ENCODE peak calls at places on chromosomes 4 and X, in ten cellular contexts. V is CD4-positive, alpha-beta T cell; Z is PC-3; C is transverse colon; H is CD8-positive, alpha-beta T cell; F is upper lobe of right lung; P is stomach; X is psoas muscle; T is CD4-positive, CD25-positive, alpha-beta regulatory T cell; D is astrocyte. O is an unnamed sample.

GRCh38 chr4:70556856-70557255 is 35.2 kb upstream of the AMBN start:
- DNase-seq in C (no peak), V (no peak), D (peak; percentile 11), H (no peak), P (no peak), Z (no peak), T (no peak), X (no peak), F (no peak), O (no peak)

GRCh38 chr4:107853444-107854325 is 29.0 kb downstream of the SGMS2 start:
- DNase-seq in F (no peak), V (no peak), H (no peak), X (no peak), T (no peak), C (no peak), D (peak; percentile 83), Z (peak; percentile 60), P (no peak), O (no peak)

GRCh38 chrX:13764765-13765164 is 30.2 kb downstream of the OFD1 start:
- DNase-seq in D (no peak), T (no peak), V (no peak), P (peak; percentile 60), X (no peak), C (no peak), F (no peak), Z (no peak), H (no peak), O (peak; percentile 11)

GRCh38 chr4:70902577-70903281 is 560 bp downstream of the MOB1B start:
- DNase-seq in P (no peak), V (peak; percentile 14), C (no peak), F (no peak), X (no peak), D (no peak), H (no peak), Z (peak; percentile 27), T (peak; percentile 30), O (no peak)

GRCh38 chr4:24137963-24138601 is 248.2 kb upstream of the PPARGC1A start:
- DNase-seq in V (no peak), Z (no peak), X (no peak), P (peak; percentile 24), H (no peak), D (no peak), F (no peak), T (no peak), C (peak; percentile 73), O (no peak)

GRCh38 chr4:14254252-14254651 is 626.7 kb upstream of the BOD1L1 start:
- DNase-seq in H (no peak), P (peak; percentile 49), D (peak; percentile 11), Z (peak; percentile 69), X (peak; percentile 32), C (peak; percentile 25), T (no peak), F (peak; percentile 60), V (peak; percentile 2), O (no peak)

GRCh38 chrX:55326985-55327384 is 62.3 kb upstream of the PAGE3 start:
- DNase-seq in V (no peak), D (no peak), T (no peak), H (no peak), Z (no peak), X (no peak), P (no peak), F (no peak), C (peak; percentile 11), O (no peak)

GRCh38 chr4:76585897-76586360 is 150.9 kb downstream of the SHROOM3 start:
- DNase-seq in V (peak; percentile 3), T (peak; percentile 2), D (peak; percentile 71), H (no peak), Z (peak; percentile 89), X (no peak), C (peak; percentile 94), F (peak; percentile 94), P (peak; percentile 95), O (peak; percentile 82)

GRCh38 chrX:350534-351321 is 32.1 kb upstream of the GTPBP6 start:
- DNase-seq in C (no peak), V (no peak), X (peak; percentile 70), D (no peak), P (no peak), T (no peak), Z (no peak), F (peak; percentile 61), H (no peak), O (peak; percentile 8)

GRCh38 chr4:139243448-139244365 is 36.3 kb downstream of the MGARP start:
- DNase-seq in P (no peak), V (no peak), H (no peak), Z (peak; percentile 91), D (peak; percentile 99), F (no peak), C (no peak), T (no peak), X (no peak), O (no peak)

GRCh38 chr4:177367336-177367735 is 57.7 kb downstream of the NEIL3 start:
- DNase-seq in T (peak; percentile 41), H (no peak), X (no peak), P (no peak), F (no peak), D (peak; percentile 71), C (no peak), V (no peak), Z (peak; percentile 26), O (no peak)

GRCh38 chrX:13430136-13430827 is 110.4 kb upstream of the ATXN3L start:
- DNase-seq in V (no peak), F (no peak), C (no peak), T (no peak), D (peak; percentile 17), H (no peak), Z (no peak), X (no peak), P (no peak), O (no peak)

GRCh38 chr4:186243331-186243730 is 16.0 kb downstream of the KLKB1 start:
- DNase-seq in Z (no peak), F (no peak), C (no peak), H (no peak), X (no peak), P (no peak), T (no peak), V (no peak), D (no peak), O (no peak)

GRCh38 chrX:43968347-43968746 is 4.8 kb downstream of the NDP start:
- DNase-seq in P (no peak), C (no peak), V (no peak), X (no peak), Z (no peak), D (no peak), T (no peak), F (no peak), H (no peak), O (no peak)

GRCh38 chrX:11408783-11409182 is 115.6 kb downstream of the AMELX start:
- DNase-seq in Z (no peak), X (no peak), F (no peak), C (no peak), T (no peak), D (no peak), H (no peak), P (no peak), V (no peak), O (no peak)

GRCh38 chrX:46912673-46913491 is 661 bp downstream of the JADE3 start:
- DNase-seq in T (peak; percentile 17), H (no peak), C (peak; percentile 50), P (peak; percentile 45), D (no peak), Z (peak; percentile 45), F (peak; percentile 79), V (peak; percentile 7), X (peak; percentile 53), O (no peak)
- H3K27ac ChIP-seq in T (no peak overlapping the region), H (no peak overlapping the region), C (peak overlapping the region; percentile 81), P (peak overlapping the region; percentile 82), D (no peak overlapping the region), Z (no peak overlapping the region), F (peak overlapping the region; percentile 63), V (no peak overlapping the region), X (peak overlapping the region; percentile 50), O (no peak overlapping the region)

DNA sequence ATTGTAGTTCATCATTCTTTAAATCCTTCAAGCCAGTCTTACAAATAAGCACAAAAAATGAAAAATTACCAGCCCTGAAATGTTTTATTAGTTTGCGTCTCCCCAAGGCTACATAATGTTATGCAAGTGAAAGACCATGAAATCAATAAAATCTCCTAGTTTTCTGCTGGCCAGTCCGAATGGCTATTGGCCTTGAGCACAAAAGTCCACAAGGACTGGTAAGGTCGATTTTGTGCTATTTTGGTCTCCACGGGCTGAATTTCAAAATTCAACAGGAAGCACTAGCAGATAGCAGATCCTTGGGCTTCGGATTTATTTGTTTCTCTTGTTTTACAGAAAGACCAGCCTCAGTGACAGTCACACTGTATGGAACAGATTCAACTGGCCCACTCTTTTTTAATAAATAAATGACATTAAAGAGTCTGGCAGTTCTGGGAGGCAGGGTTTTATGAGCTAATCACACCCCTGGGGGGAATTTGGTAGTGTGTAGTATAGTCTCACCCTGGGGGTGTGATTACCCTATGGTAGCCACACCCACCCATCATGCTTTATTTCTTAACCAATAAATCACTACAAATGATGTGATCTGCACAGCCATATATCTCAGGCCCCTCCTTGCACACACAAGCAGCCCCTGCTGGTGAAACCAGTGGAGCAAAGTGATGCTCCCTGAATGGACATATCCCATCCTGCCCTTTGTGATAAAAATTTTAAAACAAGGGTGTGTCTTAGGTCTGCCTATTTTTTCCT is 51.1 kb upstream of the TMEM33 start:
- DNase-seq in X (no peak), V (no peak), P (no peak), F (no peak), Z (peak; percentile 18), D (no peak), C (no peak), T (no peak), H (no peak), O (no peak)
- H3K27ac ChIP-seq in X (no peak overlapping the region), V (no peak overlapping the region), P (no peak overlapping the region), F (no peak overlapping the region), Z (no peak overlapping the region), D (no peak overlapping the region), C (no peak overlapping the region), T (no peak overlapping the region), H (no peak overlapping the region), O (no peak overlapping the region)

GRCh38 chrX:1623691-1624090 is 8.8 kb downstream of the ASMT start:
- DNase-seq in V (no peak), T (no peak), C (no peak), Z (no peak), H (no peak), F (no peak), D (no peak), X (peak; percentile 15), P (no peak), O (no peak)

GRCh38 chrX:1614927-1615326 is at the start of gene ASMT:
- DNase-seq in H (no peak), F (no peak), D (no peak), P (no peak), T (no peak), C (no peak), X (no peak), Z (no peak), V (no peak), O (no peak)

GRCh38 chrX:1612641-1613286 is 2.1 kb upstream of the ASMT start:
- DNase-seq in F (no peak), D (no peak), H (no peak), Z (no peak), X (no peak), C (no peak), T (no peak), V (no peak), P (no peak), O (no peak)

GRCh38 chrX:1618689-1619088 is 3.8 kb downstream of the ASMT start:
- DNase-seq in C (no peak), D (no peak), Z (no peak), T (no peak), F (no peak), P (no peak), V (no peak), H (no peak), X (no peak), O (no peak)
- H3K27ac ChIP-seq in C (no peak overlapping the region), D (no peak overlapping the region), Z (no peak overlapping the region), T (no peak overlapping the region), F (no peak overlapping the region), P (no peak overlapping the region), V (no peak overlapping the region), H (no peak overlapping the region), X (no peak overlapping the region), O (no peak overlapping the region)

GRCh38 chr4:4542824-4543485 is 1.1 kb upstream of the STX18 start:
- DNase-seq in T (no peak), P (no peak), X (no peak), C (no peak), F (no peak), V (no peak), H (no peak), Z (no peak), D (no peak), O (no peak)
- H3K27ac ChIP-seq in T (peak overlapping the region; percentile 79), P (no peak overlapping the region), X (no peak overlapping the region), C (peak overlapping the region; percentile 87), F (no peak overlapping the region), V (no peak overlapping the region), H (peak overlapping the region; percentile 68), Z (no peak overlapping the region), D (no peak overlapping the region), O (no peak overlapping the region)

O was measured in substantia nigra.